ENCODE peak calls at places on chromosomes 16 and 17, in five cellular contexts. J, K, S, V and Z are unnamed samples.
A peak's percentile ranks its signal among the peaks of the same experiment; 100 is the strongest.

GRCh38 chr17:62098623-62099231 is 33.6 kb upstream of the MED13 start:
- DNase-seq in K (no peak), J (peak; percentile 54), S (no peak), V (peak; percentile 49), Z (no peak)

GRCh38 chr17:67246648-67247415 is 1.8 kb upstream of the HELZ start:
- DNase-seq in J (no peak), V (peak; percentile 30), K (peak; percentile 78), S (peak; percentile 59), Z (peak; percentile 31)

GRCh38 chr17:79852748-79853147 is 13.5 kb upstream of the CBX4 start:
- DNase-seq in V (no peak), K (no peak), S (peak; percentile 51), J (no peak), Z (peak; percentile 41)

GRCh38 chr16:71526111-71526998 is at the start of gene CHST4:
- DNase-seq in J (no peak), K (no peak), V (no peak), S (peak; percentile 87), Z (peak; percentile 69)

GRCh38 chr17:60098578-60098977 is 19.9 kb upstream of the HEATR6 start:
- DNase-seq in J (no peak), S (no peak), K (no peak), V (no peak), Z (no peak)

GRCh38 chr17:38602862-38603785 is 2.6 kb downstream of the SRCIN1 start:
- DNase-seq in J (no peak), S (no peak), K (no peak), V (no peak), Z (no peak)

GRCh38 chr16:69397821-69398521 is 12.2 kb upstream of the TERF2 start:
- DNase-seq in K (no peak), V (no peak), J (no peak), S (peak; percentile 90), Z (peak; percentile 82)

GRCh38 chr16:1543085-1543896 is 9.8 kb downstream of the TMEM204 start:
- DNase-seq in V (no peak), K (peak; percentile 80), S (peak; percentile 77), J (peak; percentile 76), Z (peak; percentile 89)

GRCh38 chr16:70688266-70688742 is 2.5 kb upstream of the MTSS2 start:
- DNase-seq in V (no peak), K (peak; percentile 84), J (no peak), S (peak; percentile 34), Z (peak; percentile 82)

GRCh38 chr17:39972271-39972670 is 8.3 kb upstream of the PSMD3 start:
- DNase-seq in S (peak; percentile 35), K (no peak), J (no peak), V (no peak), Z (no peak)

GRCh38 chr17:57357830-57358426 is 101.6 kb downstream of the MSI2 start:
- DNase-seq in K (no peak), V (peak; percentile 64), J (no peak), S (no peak), Z (no peak)

GRCh38 chr17:83150369-83151055 is 71.1 kb downstream of the METRNL start:
- DNase-seq in S (peak; percentile 14), K (no peak), V (no peak), J (no peak), Z (no peak)

GRCh38 chr16:27972500-27972899 is 91.0 kb downstream of the GSG1L start:
- DNase-seq in S (peak; percentile 57), J (peak; percentile 38), K (no peak), V (peak; percentile 61), Z (peak; percentile 29)

GRCh38 chr17:80822700-80823410 is 168.8 kb upstream of the CHMP6 start:
- DNase-seq in S (no peak), V (no peak), K (peak; percentile 37), J (no peak), Z (peak; percentile 61)

GRCh38 chr16:19478505-19478904 is 43.4 kb downstream of the GDE1 start:
- DNase-seq in K (no peak), S (no peak), V (no peak), J (no peak), Z (no peak)